ENCODE peak calls at places on chromosome X, in nine cellular contexts. Y is cardiac fibroblast, O is LNCaP clone FGC, L is GM12865, Q is kidney, P is HepG2, M is heart left ventricle, Z is fibroblast of lung, V is astrocyte of the spinal cord. A is an unnamed sample.

GRCh38 chrX:42673411-42673810 is 104.6 kb downstream of the PPP1R2C start:
- DNase-seq in Y (no peak), O (no peak), L (no peak), Q (no peak), P (no peak), Z (no peak), M (no peak), V (no peak), A (no peak)

GRCh38 chrX:66051989-66052388 is 12.1 kb upstream of the VSIG4 start:
- DNase-seq in Z (no peak), L (no peak), V (no peak), Q (no peak), M (no peak), P (no peak), Y (no peak), O (no peak), A (no peak)

GRCh38 chrX:40098264-40099045 is 697 bp upstream of the BCOR start:
- DNase-seq in P (no peak), Q (no peak), V (peak; percentile 61), L (peak; percentile 81), Y (peak; percentile 51), Z (peak; percentile 56), O (no peak), M (peak; percentile 42), A (no peak)

GRCh38 chrX:13684361-13684760 is 4.6 kb upstream of the RAB9A start:
- DNase-seq in O (no peak), Z (no peak), Q (no peak), V (no peak), M (no peak), P (no peak), Y (no peak), L (no peak), A (no peak)

GRCh38 chrX:41445171-41445570 is 2.0 kb upstream of the NYX start:
- DNase-seq in Z (no peak), P (no peak), O (no peak), Q (no peak), M (no peak), L (peak; percentile 78), Y (no peak), V (no peak), A (no peak)

GRCh38 chrX:45006002-45006800 is 133.2 kb downstream of the KDM6A start:
- DNase-seq in Q (peak; percentile 22), P (no peak), M (no peak), Y (peak; percentile 25), V (peak; percentile 39), Z (peak; percentile 51), O (no peak), L (no peak), A (no peak)

GRCh38 chrX:44422631-44423030 is 79.2 kb upstream of the EFHC2 start:
- DNase-seq in L (no peak), Y (no peak), M (no peak), Q (no peak), V (no peak), O (no peak), Z (peak; percentile 35), P (no peak), A (no peak)

GRCh38 chrX:79369871-79370270 is 2.7 kb upstream of the ITM2A start:
- DNase-seq in Z (no peak), O (no peak), V (no peak), L (no peak), P (no peak), Q (no peak), M (no peak), Y (no peak), A (no peak)

GRCh38 chrX:12898073-12898472 is 8.3 kb upstream of the TLR8 start:
- DNase-seq in L (no peak), Z (no peak), Q (no peak), V (no peak), O (no peak), P (no peak), M (no peak), Y (no peak), A (no peak)

GRCh38 chrX:151754641-151755215 is 20.2 kb downstream of the CNGA2 start:
- DNase-seq in Y (peak; percentile 0), Q (no peak), L (no peak), V (peak; percentile 53), Z (peak; percentile 72), M (no peak), P (no peak), O (peak; percentile 14), A (no peak)

GRCh38 chrX:74450803-74451449 is 29.6 kb downstream of the SLC16A2 start:
- DNase-seq in M (no peak), L (no peak), Y (peak; percentile 92), Z (peak; percentile 96), P (no peak), O (no peak), V (peak; percentile 92), Q (no peak), A (no peak)

GRCh38 chrX:10666102-10666501 is 45.7 kb upstream of the MID1 start:
- DNase-seq in Z (no peak), Q (no peak), L (no peak), P (no peak), V (no peak), O (no peak), Y (no peak), M (no peak), A (no peak)

DNA sequence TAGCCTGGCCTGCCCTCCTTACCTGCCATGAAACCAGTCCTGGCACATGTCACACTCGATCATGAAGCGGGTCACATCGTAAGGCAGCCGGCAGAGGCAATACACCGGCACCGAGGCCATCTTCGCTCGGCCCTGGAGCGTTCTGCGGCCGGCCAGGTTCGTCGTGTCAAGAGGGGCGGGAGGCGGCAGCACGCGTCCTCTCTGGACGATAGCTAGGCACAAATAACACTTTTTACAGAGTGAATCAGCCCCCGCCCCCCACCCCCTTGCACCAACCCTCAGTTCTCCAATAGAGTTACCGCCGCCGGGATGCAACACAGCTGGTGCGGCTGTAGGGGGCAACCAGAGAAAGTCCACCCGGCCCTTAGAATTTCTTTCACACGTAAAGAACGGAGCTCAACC is 1.7 kb downstream of the PHF8 start:
- DNase-seq in L (peak; percentile 62), M (peak; percentile 36), Q (peak; percentile 77), Y (peak; percentile 59), Z (peak; percentile 64), P (peak; percentile 48), V (peak; percentile 71), O (no peak), A (no peak)
- TF ChIP-seq CTCF in L (no peak), M (no peak), Q (no peak), Y (peak; percentile 32), Z (peak; percentile 12), P (peak; percentile 29), V (peak; percentile 41), O (no peak), A (peak; percentile 22)

GRCh38 chrX:136650811-136651210 is 2.9 kb downstream of the CD40LG start:
- DNase-seq in Y (no peak), O (no peak), Z (no peak), L (no peak), P (no peak), Q (no peak), M (no peak), V (no peak), A (no peak)

GRCh38 chrX:136656596-136656995 is 8.6 kb downstream of the CD40LG start:
- DNase-seq in P (no peak), V (no peak), M (no peak), L (no peak), Y (no peak), Q (no peak), O (no peak), Z (no peak), A (no peak)

GRCh38 chrX:136647969-136648368 is at the start of gene CD40LG:
- DNase-seq in M (no peak), P (no peak), Y (no peak), Z (no peak), Q (no peak), V (no peak), O (no peak), L (no peak), A (no peak)

GRCh38 chrX:136658151-136658550 is 10.2 kb downstream of the CD40LG start:
- DNase-seq in L (peak; percentile 44), P (no peak), O (no peak), V (no peak), Z (no peak), M (no peak), Q (no peak), Y (no peak), A (no peak)

DNA sequence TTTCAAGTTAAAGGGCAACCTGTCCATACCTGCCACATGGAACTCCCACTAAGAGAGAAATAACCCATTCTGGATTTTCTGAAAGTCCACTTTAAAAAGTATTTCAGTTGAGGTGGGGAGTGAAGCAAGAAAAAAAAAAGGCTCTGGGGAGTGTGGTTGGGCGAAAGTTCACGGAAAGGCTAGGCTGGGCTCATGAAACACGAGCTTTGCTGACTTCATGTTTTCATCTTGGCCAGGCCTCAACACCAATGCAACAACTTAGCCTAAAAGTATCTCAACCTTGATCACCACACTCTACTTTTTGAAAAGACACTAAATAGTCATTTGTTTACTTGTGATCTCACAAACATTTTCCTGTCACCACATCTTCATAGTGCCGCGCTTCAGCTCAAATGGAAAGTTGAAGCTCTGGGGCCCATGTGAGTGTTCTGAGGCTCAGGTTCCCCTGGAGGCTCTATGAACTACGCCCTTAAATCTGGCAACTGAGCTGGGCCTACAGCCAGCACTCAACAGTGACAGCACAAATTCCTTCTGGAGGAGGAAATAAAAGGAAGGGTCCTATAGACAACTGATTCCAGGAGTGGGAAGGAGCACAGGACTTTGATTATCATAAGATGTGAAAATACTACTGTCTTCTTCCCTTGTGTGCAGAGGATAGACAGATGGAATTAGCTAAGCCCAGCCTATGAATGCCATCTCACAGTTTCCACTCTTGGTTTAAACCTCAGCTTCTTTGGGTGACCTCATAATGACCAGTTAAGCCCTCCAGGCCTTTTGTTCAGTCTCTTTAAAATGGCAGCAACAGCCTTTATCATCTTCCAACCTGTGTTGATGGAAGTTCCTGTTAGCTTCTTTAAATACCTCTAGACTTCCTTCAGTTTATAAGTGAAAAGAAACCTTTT is 5.1 kb downstream of the CD40LG start:
- DNase-seq in Z (no peak), Q (no peak), L (peak; percentile 14), O (no peak), M (no peak), Y (peak; percentile 0), P (no peak), V (no peak), A (no peak)
- H3K4me3 ChIP-seq in Z (no peak overlapping the region), Q (no peak overlapping the region), L (no peak overlapping the region), O (no peak overlapping the region), M (no peak overlapping the region), Y (no peak overlapping the region), P (no peak overlapping the region), V (no peak overlapping the region), A (no peak overlapping the region)

DNA sequence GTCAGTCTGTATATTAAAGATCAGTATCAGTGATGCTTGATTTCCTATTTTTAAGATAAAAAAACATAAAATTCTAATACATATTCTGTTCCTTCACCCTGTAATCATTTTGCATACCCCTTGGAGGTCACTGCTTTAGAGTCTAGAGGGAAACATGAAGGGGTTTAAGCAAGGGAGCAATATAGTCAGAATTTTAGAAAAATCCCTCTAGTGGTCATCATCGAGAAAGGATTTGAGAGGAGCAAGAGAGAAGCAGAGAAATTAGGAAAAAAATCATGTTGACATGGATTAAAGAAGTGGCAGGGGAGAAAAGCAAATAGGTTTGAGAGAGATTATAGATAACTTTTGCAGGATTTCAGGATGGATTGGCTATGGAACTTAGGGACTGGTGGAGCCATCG is 11.1 kb downstream of the APEX2 start:
- DNase-seq in Y (peak; percentile 8), Q (no peak), Z (no peak), O (no peak), V (no peak), P (no peak), M (no peak), L (no peak), A (no peak)
- TF ChIP-seq CTCF in Y (peak; percentile 22), Q (no peak), Z (peak; percentile 30), O (peak; percentile 15), V (peak; percentile 38), P (no peak), M (no peak), L (no peak), A (peak; percentile 22)

GRCh38 chrX:506341-506740 is 119.6 kb upstream of the PPP2R3B start:
- DNase-seq in V (no peak), Q (no peak), Z (no peak), L (no peak), P (no peak), Y (no peak), O (no peak), M (no peak), A (no peak)
- H3K4me3 ChIP-seq in V (no peak overlapping the region), Q (no peak overlapping the region), Z (no peak overlapping the region), L (no peak overlapping the region), P (no peak overlapping the region), Y (no peak overlapping the region), O (no peak overlapping the region), M (no peak overlapping the region), A (no peak overlapping the region)

A was measured in GM12864.